ENCODE peak calls at places on chromosomes 12 and 14, in ten cellular contexts. One of them, this sample, is unnamed.

GRCh38 chr12:47417146-47417545 is 288.7 kb downstream of the RPAP3 start:
- DNase-seq in D721Med: no peak
- DNase-seq in heart left ventricle: no peak
- DNase-seq in fibroblast of pulmonary artery: no peak
- DNase-seq in sigmoid colon: no peak
- DNase-seq in AG09309: no peak
- DNase-seq in kidney: no peak
- DNase-seq in lower leg skin: no peak
- DNase-seq in esophagus squamous epithelium: no peak
- DNase-seq in Calu3: no peak
- DNase-seq in this sample: no peak

GRCh38 chr12:5904969-5905368 is 40.1 kb downstream of the ANO2 start:
- DNase-seq in D721Med: no peak
- DNase-seq in heart left ventricle: no peak
- DNase-seq in fibroblast of pulmonary artery: no peak
- DNase-seq in sigmoid colon: no peak
- DNase-seq in AG09309: no peak
- DNase-seq in kidney: no peak
- DNase-seq in lower leg skin: peak
- DNase-seq in esophagus squamous epithelium: no peak
- DNase-seq in Calu3: no peak
- DNase-seq in this sample: no peak

GRCh38 chr14:75273272-75274044 is 5.2 kb upstream of the FOS start:
- DNase-seq in D721Med: no peak
- DNase-seq in heart left ventricle: peak
- DNase-seq in fibroblast of pulmonary artery: peak
- DNase-seq in sigmoid colon: peak
- DNase-seq in AG09309: no peak
- DNase-seq in kidney: no peak
- DNase-seq in lower leg skin: peak
- DNase-seq in esophagus squamous epithelium: no peak
- DNase-seq in Calu3: no peak
- DNase-seq in this sample: no peak

GRCh38 chr14:51666831-51667230 is 15.1 kb downstream of the FRMD6 start:
- DNase-seq in D721Med: no peak
- DNase-seq in heart left ventricle: no peak
- DNase-seq in fibroblast of pulmonary artery: no peak
- DNase-seq in sigmoid colon: no peak
- DNase-seq in AG09309: no peak
- DNase-seq in kidney: no peak
- DNase-seq in lower leg skin: no peak
- DNase-seq in esophagus squamous epithelium: no peak
- DNase-seq in Calu3: no peak
- DNase-seq in this sample: no peak

GRCh38 chr14:81323094-81323493 is 77.0 kb downstream of the STON2 start:
- DNase-seq in D721Med: no peak
- DNase-seq in heart left ventricle: no peak
- DNase-seq in fibroblast of pulmonary artery: no peak
- DNase-seq in sigmoid colon: no peak
- DNase-seq in AG09309: no peak
- DNase-seq in kidney: no peak
- DNase-seq in lower leg skin: no peak
- DNase-seq in esophagus squamous epithelium: no peak
- DNase-seq in Calu3: no peak
- DNase-seq in this sample: no peak

GRCh38 chr12:24909667-24910066 is 39.2 kb downstream of the BCAT1 start:
- DNase-seq in D721Med: no peak
- DNase-seq in heart left ventricle: peak
- DNase-seq in fibroblast of pulmonary artery: peak
- DNase-seq in sigmoid colon: peak
- DNase-seq in AG09309: peak
- DNase-seq in kidney: no peak
- DNase-seq in lower leg skin: peak
- DNase-seq in esophagus squamous epithelium: peak
- DNase-seq in Calu3: no peak
- DNase-seq in this sample: no peak

GRCh38 chr12:54398995-54399793 is 14.7 kb upstream of the ZNF385A start:
- DNase-seq in D721Med: peak
- DNase-seq in heart left ventricle: peak
- DNase-seq in fibroblast of pulmonary artery: peak
- DNase-seq in sigmoid colon: peak
- DNase-seq in AG09309: peak
- DNase-seq in kidney: peak
- DNase-seq in lower leg skin: peak
- DNase-seq in esophagus squamous epithelium: no peak
- DNase-seq in Calu3: peak
- DNase-seq in this sample: peak

GRCh38 chr14:75427126-75427481 is 718 bp upstream of the JDP2 start:
- DNase-seq in D721Med: no peak
- DNase-seq in heart left ventricle: peak
- DNase-seq in fibroblast of pulmonary artery: no peak
- DNase-seq in sigmoid colon: no peak
- DNase-seq in AG09309: no peak
- DNase-seq in kidney: peak
- DNase-seq in lower leg skin: no peak
- DNase-seq in esophagus squamous epithelium: no peak
- DNase-seq in Calu3: no peak
- DNase-seq in this sample: peak

GRCh38 chr14:101020971-101021370 is 117.4 kb upstream of the RTL1 start:
- DNase-seq in D721Med: no peak
- DNase-seq in heart left ventricle: no peak
- DNase-seq in fibroblast of pulmonary artery: no peak
- DNase-seq in sigmoid colon: peak
- DNase-seq in AG09309: no peak
- DNase-seq in kidney: peak
- DNase-seq in lower leg skin: peak
- DNase-seq in esophagus squamous epithelium: no peak
- DNase-seq in Calu3: no peak
- DNase-seq in this sample: no peak

GRCh38 chr12:116689586-116689985 is 48.3 kb downstream of the SPRING1 start:
- DNase-seq in D721Med: no peak
- DNase-seq in heart left ventricle: no peak
- DNase-seq in fibroblast of pulmonary artery: no peak
- DNase-seq in sigmoid colon: no peak
- DNase-seq in AG09309: no peak
- DNase-seq in kidney: no peak
- DNase-seq in lower leg skin: peak
- DNase-seq in esophagus squamous epithelium: no peak
- DNase-seq in Calu3: no peak
- DNase-seq in this sample: no peak

GRCh38 chr12:127558363-127558762 is 708.6 kb upstream of the TMEM132C start:
- DNase-seq in D721Med: no peak
- DNase-seq in heart left ventricle: no peak
- DNase-seq in fibroblast of pulmonary artery: no peak
- DNase-seq in sigmoid colon: no peak
- DNase-seq in AG09309: no peak
- DNase-seq in kidney: no peak
- DNase-seq in lower leg skin: no peak
- DNase-seq in esophagus squamous epithelium: no peak
- DNase-seq in Calu3: no peak
- DNase-seq in this sample: no peak

GRCh38 chr12:127556487-127556886 is 710.5 kb upstream of the TMEM132C start:
- DNase-seq in D721Med: no peak
- DNase-seq in heart left ventricle: no peak
- DNase-seq in fibroblast of pulmonary artery: no peak
- DNase-seq in sigmoid colon: no peak
- DNase-seq in AG09309: no peak
- DNase-seq in kidney: no peak
- DNase-seq in lower leg skin: no peak
- DNase-seq in esophagus squamous epithelium: no peak
- DNase-seq in Calu3: no peak
- DNase-seq in this sample: no peak

GRCh38 chr12:127562781-127563180 is 704.2 kb upstream of the TMEM132C start:
- DNase-seq in D721Med: no peak
- DNase-seq in heart left ventricle: no peak
- DNase-seq in fibroblast of pulmonary artery: no peak
- DNase-seq in sigmoid colon: no peak
- DNase-seq in AG09309: no peak
- DNase-seq in kidney: no peak
- DNase-seq in lower leg skin: no peak
- DNase-seq in esophagus squamous epithelium: no peak
- DNase-seq in Calu3: no peak
- DNase-seq in this sample: no peak

GRCh38 chr12:127560041-127560478 is 706.9 kb upstream of the TMEM132C start:
- DNase-seq in D721Med: no peak
- DNase-seq in heart left ventricle: no peak
- DNase-seq in fibroblast of pulmonary artery: no peak
- DNase-seq in sigmoid colon: no peak
- DNase-seq in AG09309: no peak
- DNase-seq in kidney: no peak
- DNase-seq in lower leg skin: no peak
- DNase-seq in esophagus squamous epithelium: no peak
- DNase-seq in Calu3: no peak
- DNase-seq in this sample: no peak

DNA sequence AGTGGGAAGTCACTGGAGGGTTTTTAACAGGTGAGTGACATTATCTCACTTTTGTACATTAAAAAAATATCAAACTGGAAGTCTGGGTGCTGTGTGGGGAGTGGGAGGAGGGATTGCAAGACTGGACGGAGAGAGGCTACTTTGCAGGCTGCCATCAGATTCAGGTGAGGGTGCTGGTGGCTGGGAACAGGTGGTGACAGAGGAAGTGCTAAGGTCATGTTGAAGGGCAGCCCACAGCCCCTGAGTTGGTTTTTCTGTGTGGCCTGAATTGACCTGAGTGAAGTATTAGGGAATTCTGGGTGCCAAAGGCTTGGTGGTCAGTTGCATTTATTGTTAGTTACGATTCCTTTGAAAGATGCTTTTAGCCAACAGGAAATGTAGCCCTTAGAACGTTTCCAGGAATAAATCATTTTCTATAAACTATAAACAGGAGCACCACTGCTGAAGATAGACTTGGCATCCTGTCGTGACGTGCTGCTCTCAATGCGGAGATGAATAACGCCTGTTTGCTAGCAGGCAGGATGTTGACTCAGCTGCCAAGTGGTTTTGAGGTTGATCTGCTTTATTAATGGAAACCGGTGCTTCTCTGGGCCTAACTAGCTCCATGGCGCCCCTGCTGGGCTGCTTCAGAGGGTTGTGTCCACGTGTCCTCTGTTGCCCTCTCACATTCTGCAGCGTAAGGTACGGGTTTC is 707.5 kb upstream of the TMEM132C start:
- DNase-seq in D721Med: no peak
- DNase-seq in heart left ventricle: no peak
- DNase-seq in fibroblast of pulmonary artery: peak
- DNase-seq in sigmoid colon: no peak
- DNase-seq in AG09309: peak
- DNase-seq in kidney: no peak
- DNase-seq in lower leg skin: no peak
- DNase-seq in esophagus squamous epithelium: no peak
- DNase-seq in Calu3: no peak
- DNase-seq in this sample: no peak
- TF ChIP-seq CTCF in D721Med: no peak
- TF ChIP-seq CTCF in heart left ventricle: peak
- TF ChIP-seq CTCF in fibroblast of pulmonary artery: peak
- TF ChIP-seq CTCF in sigmoid colon: no peak
- TF ChIP-seq CTCF in AG09309: peak
- TF ChIP-seq CTCF in kidney: peak
- TF ChIP-seq CTCF in lower leg skin: no peak
- TF ChIP-seq CTCF in esophagus squamous epithelium: no peak
- TF ChIP-seq CTCF in Calu3: no peak
- TF ChIP-seq CTCF in this sample: no peak

GRCh38 chr14:88668448-88669116 is 105.7 kb downstream of the ZC3H14 start:
- DNase-seq in D721Med: no peak
- DNase-seq in heart left ventricle: no peak
- DNase-seq in fibroblast of pulmonary artery: no peak
- DNase-seq in sigmoid colon: no peak
- DNase-seq in AG09309: no peak
- DNase-seq in kidney: no peak
- DNase-seq in lower leg skin: no peak
- DNase-seq in esophagus squamous epithelium: no peak
- DNase-seq in Calu3: no peak
- DNase-seq in this sample: peak

GRCh38 chr14:88669346-88669745 is 106.5 kb downstream of the ZC3H14 start:
- DNase-seq in D721Med: no peak
- DNase-seq in heart left ventricle: no peak
- DNase-seq in fibroblast of pulmonary artery: no peak
- DNase-seq in sigmoid colon: no peak
- DNase-seq in AG09309: no peak
- DNase-seq in kidney: no peak
- DNase-seq in lower leg skin: no peak
- DNase-seq in esophagus squamous epithelium: no peak
- DNase-seq in Calu3: no peak
- DNase-seq in this sample: no peak

GRCh38 chr14:88667555-88668273 is 104.9 kb downstream of the ZC3H14 start:
- DNase-seq in D721Med: peak
- DNase-seq in heart left ventricle: peak
- DNase-seq in fibroblast of pulmonary artery: peak
- DNase-seq in sigmoid colon: peak
- DNase-seq in AG09309: peak
- DNase-seq in kidney: no peak
- DNase-seq in lower leg skin: no peak
- DNase-seq in esophagus squamous epithelium: no peak
- DNase-seq in Calu3: peak
- DNase-seq in this sample: peak
- TF ChIP-seq CTCF in D721Med: peak
- TF ChIP-seq CTCF in heart left ventricle: peak
- TF ChIP-seq CTCF in fibroblast of pulmonary artery: peak
- TF ChIP-seq CTCF in sigmoid colon: peak
- TF ChIP-seq CTCF in AG09309: peak
- TF ChIP-seq CTCF in kidney: peak
- TF ChIP-seq CTCF in lower leg skin: no peak
- TF ChIP-seq CTCF in esophagus squamous epithelium: peak
- TF ChIP-seq CTCF in Calu3: peak
- TF ChIP-seq CTCF in this sample: peak

GRCh38 chr12:50955697-50956096 is 3.4 kb downstream of the HIGD1C start:
- DNase-seq in D721Med: no peak
- DNase-seq in heart left ventricle: no peak
- DNase-seq in fibroblast of pulmonary artery: no peak
- DNase-seq in sigmoid colon: no peak
- DNase-seq in AG09309: no peak
- DNase-seq in kidney: no peak
- DNase-seq in lower leg skin: no peak
- DNase-seq in esophagus squamous epithelium: no peak
- DNase-seq in Calu3: no peak
- DNase-seq in this sample: no peak
- TF ChIP-seq CTCF in D721Med: no peak
- TF ChIP-seq CTCF in heart left ventricle: no peak
- TF ChIP-seq CTCF in fibroblast of pulmonary artery: no peak
- TF ChIP-seq CTCF in sigmoid colon: no peak
- TF ChIP-seq CTCF in AG09309: no peak
- TF ChIP-seq CTCF in kidney: no peak
- TF ChIP-seq CTCF in lower leg skin: no peak
- TF ChIP-seq CTCF in esophagus squamous epithelium: no peak
- TF ChIP-seq CTCF in Calu3: no peak
- TF ChIP-seq CTCF in this sample: no peak

GRCh38 chr14:94059998-94060397 is 21.0 kb downstream of the DDX24 start:
- DNase-seq in D721Med: no peak
- DNase-seq in heart left ventricle: no peak
- DNase-seq in fibroblast of pulmonary artery: no peak
- DNase-seq in sigmoid colon: no peak
- DNase-seq in AG09309: no peak
- DNase-seq in kidney: no peak
- DNase-seq in lower leg skin: no peak
- DNase-seq in esophagus squamous epithelium: no peak
- DNase-seq in Calu3: no peak
- DNase-seq in this sample: no peak
- TF ChIP-seq CTCF in D721Med: no peak
- TF ChIP-seq CTCF in heart left ventricle: no peak
- TF ChIP-seq CTCF in fibroblast of pulmonary artery: no peak
- TF ChIP-seq CTCF in sigmoid colon: no peak
- TF ChIP-seq CTCF in AG09309: no peak
- TF ChIP-seq CTCF in kidney: no peak
- TF ChIP-seq CTCF in lower leg skin: no peak
- TF ChIP-seq CTCF in esophagus squamous epithelium: no peak
- TF ChIP-seq CTCF in Calu3: no peak
- TF ChIP-seq CTCF in this sample: no peak

This sample was measured in GM20000.